ENCODE peak calls at places on chromosome 20, in four cellular contexts. V is iris pigment epithelial cell; Z is activated naive CD4-positive, alpha-beta T cell; C is mucosa of gallbladder. J is an unnamed sample.

GRCh38 chr20:59398552-59399265 is 98.3 kb downstream of the EDN3 start:
- DNase-seq in V (no peak), Z (no peak), C (no peak), J (no peak)

GRCh38 chr20:40702504-40702903 is 13.5 kb upstream of the MAFB start:
- DNase-seq in V (no peak), Z (no peak), C (no peak), J (no peak)

GRCh38 chr20:4848041-4848440 is 126.3 kb downstream of the PRND start:
- DNase-seq in V (no peak), Z (no peak), C (no peak), J (no peak)

GRCh38 chr20:20465259-20465658 is 97.4 kb downstream of the INSM1 start:
- DNase-seq in V (no peak), Z (no peak), C (no peak), J (no peak)

GRCh38 chr20:8215516-8215915 is 83.5 kb downstream of the PLCB1 start:
- DNase-seq in V (peak), Z (no peak), C (no peak), J (no peak)

GRCh38 chr20:2984956-2985661 is 58.3 kb upstream of the GNRH2 start:
- DNase-seq in V (peak), Z (no peak), C (no peak), J (peak)

GRCh38 chr20:53070714-53071392 is 98.7 kb downstream of the TSHZ2 start:
- DNase-seq in V (peak), Z (no peak), C (no peak), J (no peak)

GRCh38 chr20:61127311-61128044 is 124.6 kb upstream of the CDH4 start:
- DNase-seq in V (peak), Z (no peak), C (no peak), J (peak)

GRCh38 chr20:36441416-36441815 is 99.9 kb upstream of the MYL9 start:
- DNase-seq in V (no peak), Z (no peak), C (no peak), J (no peak)

GRCh38 chr20:22420116-22420598 is 164.2 kb downstream of the FOXA2 start:
- DNase-seq in V (no peak), Z (no peak), C (no peak), J (no peak)

GRCh38 chr20:24798930-24799705 is 150.0 kb upstream of the CST7 start:
- DNase-seq in V (peak), Z (no peak), C (no peak), J (peak)

GRCh38 chr20:23091741-23092408 is 5.8 kb upstream of the CD93 start:
- DNase-seq in V (no peak), Z (no peak), C (no peak), J (no peak)

GRCh38 chr20:61278296-61278695 is 26.2 kb downstream of the CDH4 start:
- DNase-seq in V (no peak), Z (no peak), C (no peak), J (no peak)

GRCh38 chr20:9515211-9515580 is 806 bp downstream of the LAMP5 start:
- DNase-seq in V (no peak), Z (no peak), C (no peak), J (no peak)

GRCh38 chr20:56202493-56203077 is 45.9 kb upstream of the MC3R start:
- DNase-seq in V (peak), Z (no peak), C (no peak), J (no peak)

GRCh38 chr20:18019068-18019467 is 38.6 kb downstream of the OVOL2 start:
- DNase-seq in V (peak), Z (no peak), C (no peak), J (no peak)

GRCh38 chr20:61731363-61732181 is 334.1 kb downstream of the TAF4 start:
- DNase-seq in V (peak), Z (no peak), C (no peak), J (no peak)

GRCh38 chr20:5122861-5123260 is 3.1 kb upstream of the PCNA start:
- DNase-seq in V (peak), Z (no peak), C (no peak), J (no peak)

GRCh38 chr20:6416371-6416770 is 293.5 kb upstream of the FERMT1 start:
- DNase-seq in V (no peak), Z (no peak), C (no peak), J (no peak)

GRCh38 chr20:50541606-50542041 is 31.4 kb downstream of the PTPN1 start:
- DNase-seq in V (no peak), Z (no peak), C (no peak), J (no peak)

GRCh38 chr20:33054791-33055190 is 1.1 kb downstream of the BPIFB3 start:
- DNase-seq in V (no peak), Z (no peak), C (no peak), J (no peak)

GRCh38 chr20:23374441-23374840 is 12.5 kb downstream of the GZF1 start:
- DNase-seq in V (peak), Z (no peak), C (no peak), J (no peak)

GRCh38 chr20:38536310-38536709 is 44.7 kb upstream of the ADIG start:
- DNase-seq in V (peak), Z (no peak), C (no peak), J (no peak)

GRCh38 chr20:44398303-44398702 is 42.8 kb downstream of the HNF4A start:
- DNase-seq in V (peak), Z (no peak), C (no peak), J (no peak)

GRCh38 chr20:10667077-10667401 is 6.8 kb downstream of the JAG1 start:
- DNase-seq in V (no peak), Z (no peak), C (no peak), J (no peak)

GRCh38 chr20:62167474-62167873 is 15.4 kb upstream of the MTG2 start:
- DNase-seq in V (no peak), Z (no peak), C (no peak), J (no peak)

GRCh38 chr20:2123720-2124119 is 22.1 kb downstream of the STK35 start:
- DNase-seq in V (no peak), Z (no peak), C (no peak), J (no peak)

GRCh38 chr20:45456632-45457031 is 12.9 kb upstream of the WFDC2 start:
- DNase-seq in V (peak), Z (no peak), C (peak), J (no peak)

GRCh38 chr20:2429061-2429460 is 41.5 kb downstream of the SNRPB start:
- DNase-seq in V (no peak), Z (no peak), C (no peak), J (no peak)

GRCh38 chr20:37505263-37506165 is 15.5 kb upstream of the NNAT start:
- DNase-seq in V (no peak), Z (no peak), C (no peak), J (no peak)

GRCh38 chr20:34922654-34923381 is 32.8 kb downstream of the GSS start:
- DNase-seq in V (peak), Z (no peak), C (peak), J (peak)

GRCh38 chr20:14838663-14839650 is 501.5 kb upstream of the FLRT3 start:
- DNase-seq in V (no peak), Z (no peak), C (no peak), J (peak)

GRCh38 chr20:36569847-36570429 is 3.5 kb upstream of the TGIF2 start:
- DNase-seq in V (peak), Z (no peak), C (no peak), J (no peak)

GRCh38 chr20:3654326-3655031 is 8.7 kb downstream of the GFRA4 start:
- DNase-seq in V (no peak), Z (no peak), C (no peak), J (no peak)

GRCh38 chr20:44485830-44486198 is 10.1 kb downstream of the TTPAL start:
- DNase-seq in V (no peak), Z (no peak), C (no peak), J (no peak)

GRCh38 chr20:10448270-10449156 is 13.4 kb downstream of the SLX4IP start:
- DNase-seq in V (peak), Z (no peak), C (no peak), J (no peak)

GRCh38 chr20:21384308-21384892 is 12.9 kb downstream of the NKX2-4 start:
- DNase-seq in V (no peak), Z (no peak), C (no peak), J (no peak)

GRCh38 chr20:24328901-24329300 is 140.5 kb upstream of the SYNDIG1 start:
- DNase-seq in V (peak), Z (no peak), C (no peak), J (no peak)

GRCh38 chr20:54560357-54560756 is 85.0 kb downstream of the DOK5 start:
- DNase-seq in V (no peak), Z (no peak), C (no peak), J (no peak)

J was measured in HS-27A.